ENCODE peak calls at places on chromosomes 5 and 9, in nine cellular contexts. X is NCI-H1105 treated with DMSO at 0.1 percent for 48 hours; E is fibroblast of lung; A is HTR-8/SVneo; W is activated CD8-positive, alpha-beta T cell treated with anti-CD3 and anti-CD28 coated beads for 36 hours; L is NCI-H510A treated with DMSO at 0.1 percent for 48 hours; D is stimulated activated naive CD4-positive, alpha-beta T cell treated with Interleukin-2 at 50 U/mL for 16 hours; K is activated naive CD8-positive, alpha-beta T cell treated with anti-CD3 and anti-CD28 coated beads, Interleukin-2, amount 50 U/mL, for 24 hours; Z is ELR. T is an unnamed sample.

GRCh38 chr9:69171517-69171916 is 2.6 kb upstream of the TJP2 start:
- DNase-seq in X (no peak), E (no peak), A (no peak), W (no peak), L (no peak), D (no peak), K (no peak), Z (peak), T (no peak)

GRCh38 chr5:82211855-82212572 is 66.1 kb downstream of the RPS23 start:
- DNase-seq in X (no peak), E (no peak), A (no peak), W (no peak), L (no peak), D (no peak), K (no peak), Z (no peak), T (no peak)

GRCh38 chr9:128180447-128180846 is 10.9 kb downstream of the CIZ1 start:
- DNase-seq in X (no peak), E (no peak), A (no peak), W (no peak), L (no peak), D (no peak), K (no peak), Z (no peak), T (no peak)

GRCh38 chr9:87676976-87677775 is 48.7 kb upstream of the CTSL start:
- DNase-seq in X (no peak), E (no peak), A (no peak), W (no peak), L (no peak), D (no peak), K (no peak), Z (no peak), T (no peak)

GRCh38 chr5:142839711-142840441 is 69.7 kb downstream of the ARHGAP26 start:
- DNase-seq in X (no peak), E (peak), A (no peak), W (no peak), L (no peak), D (no peak), K (no peak), Z (no peak), T (no peak)

GRCh38 chr5:172312286-172312685 is 28.7 kb upstream of the UBTD2 start:
- DNase-seq in X (no peak), E (no peak), A (no peak), W (no peak), L (no peak), D (no peak), K (no peak), Z (no peak), T (no peak)

GRCh38 chr5:77630246-77631165 is 8.0 kb downstream of the OTP start:
- DNase-seq in X (peak), E (no peak), A (peak), W (peak), L (peak), D (peak), K (peak), Z (peak), T (no peak)

GRCh38 chr9:33288828-33289483 is 1.4 kb upstream of the NFX1 start:
- DNase-seq in X (no peak), E (no peak), A (no peak), W (no peak), L (no peak), D (no peak), K (no peak), Z (no peak), T (no peak)

GRCh38 chr5:138603521-138603920 is 28.3 kb upstream of the HSPA9 start:
- DNase-seq in X (no peak), E (no peak), A (no peak), W (peak), L (no peak), D (peak), K (peak), Z (no peak), T (peak)

GRCh38 chr9:30597609-30598008 is 1786.8 kb upstream of the ACO1 start:
- DNase-seq in X (no peak), E (no peak), A (no peak), W (no peak), L (no peak), D (no peak), K (no peak), Z (no peak), T (no peak)

GRCh38 chr9:128087262-128087661 is 19.2 kb downstream of the SLC25A25 start:
- DNase-seq in X (no peak), E (no peak), A (no peak), W (no peak), L (no peak), D (no peak), K (no peak), Z (no peak), T (no peak)

GRCh38 chr5:175885813-175886212 is 14.4 kb downstream of the CPLX2 start:
- DNase-seq in X (no peak), E (peak), A (no peak), W (no peak), L (no peak), D (no peak), K (no peak), Z (no peak), T (no peak)

GRCh38 chr5:144433893-144434292 is 263.2 kb downstream of the KCTD16 start:
- DNase-seq in X (no peak), E (no peak), A (no peak), W (no peak), L (no peak), D (no peak), K (no peak), Z (no peak), T (no peak)

GRCh38 chr9:103319979-103320378 is 324.8 kb downstream of the CYLC2 start:
- DNase-seq in X (no peak), E (no peak), A (no peak), W (no peak), L (no peak), D (no peak), K (no peak), Z (peak), T (no peak)

GRCh38 chr5:66884589-66885228 is 288.5 kb downstream of the MAST4 start:
- DNase-seq in X (no peak), E (no peak), A (no peak), W (no peak), L (no peak), D (no peak), K (no peak), Z (no peak), T (no peak)

GRCh38 chr9:126694206-126695081 is 80.7 kb downstream of the LMX1B start:
- DNase-seq in X (no peak), E (no peak), A (no peak), W (no peak), L (no peak), D (no peak), K (no peak), Z (no peak), T (no peak)

GRCh38 chr9:97572892-97573365 is 60.2 kb downstream of the TSTD2 start:
- DNase-seq in X (no peak), E (no peak), A (no peak), W (no peak), L (no peak), D (no peak), K (no peak), Z (no peak), T (no peak)

GRCh38 chr5:73290242-73290641 is 117.2 kb downstream of the TMEM174 start:
- DNase-seq in X (no peak), E (no peak), A (no peak), W (no peak), L (no peak), D (no peak), K (no peak), Z (no peak), T (no peak)

GRCh38 chr5:174527936-174528557 is 196.3 kb upstream of the MSX2 start:
- DNase-seq in X (no peak), E (peak), A (no peak), W (no peak), L (no peak), D (no peak), K (no peak), Z (no peak), T (peak)

GRCh38 chr9:104276709-104277245 is 182.7 kb downstream of the SMC2 start:
- DNase-seq in X (no peak), E (no peak), A (no peak), W (no peak), L (no peak), D (no peak), K (no peak), Z (peak), T (no peak)

T was measured in DND-41.